ENCODE peak calls at places on chromosomes 4 and X, in seven cellular contexts. I is HCT116, X is SK-N-SH, J is K562, M is GM12878, O is H1, V is HepG2. A is an unnamed sample.

GRCh38 chr4:17781831-17782287 is 438 bp upstream of the FAM184B start:
- DNase-seq in O (no peak), I (no peak), J (no peak), M (no peak), X (no peak), V (no peak), A (no peak)

GRCh38 chrX:10120828-10121227 is 35.9 kb upstream of the CLCN4 start:
- DNase-seq in O (no peak), X (no peak), M (no peak), J (no peak), I (no peak), V (no peak), A (no peak)

GRCh38 chr4:7656244-7656800 is 221.6 kb upstream of the PSAPL1 start:
- DNase-seq in V (no peak), I (no peak), X (no peak), M (no peak), J (no peak), O (no peak), A (no peak)

GRCh38 chrX:51182545-51182944 is 150.1 kb upstream of the NUDT10 start:
- DNase-seq in V (no peak), O (no peak), M (no peak), X (peak), J (no peak), I (no peak), A (no peak)

GRCh38 chrX:46757593-46757992 is 1.3 kb downstream of the SLC9A7 start:
- DNase-seq in M (no peak), O (no peak), X (no peak), J (no peak), I (no peak), V (no peak), A (no peak)

GRCh38 chr4:55547461-55547770 is 707 bp upstream of the CLOCK start:
- DNase-seq in V (no peak), I (no peak), O (no peak), M (no peak), J (no peak), X (peak), A (no peak)

GRCh38 chrX:110180176-110180927 is 137.5 kb downstream of the AMMECR1 start:
- DNase-seq in V (no peak), J (no peak), I (peak), M (no peak), O (no peak), X (no peak), A (no peak)

GRCh38 chr4:138310498-138310897 is 68.3 kb upstream of the SLC7A11 start:
- DNase-seq in X (no peak), J (no peak), O (no peak), M (no peak), I (no peak), V (no peak), A (no peak)

GRCh38 chr4:98794565-98795205 is 134.2 kb downstream of the EIF4E start:
- DNase-seq in I (no peak), O (peak), M (no peak), X (no peak), V (no peak), J (peak), A (no peak)

GRCh38 chr4:136301773-136302172 is 1230.5 kb downstream of the PCDH18 start:
- DNase-seq in O (no peak), J (no peak), V (peak), I (no peak), M (no peak), X (no peak), A (no peak)

GRCh38 chr4:130403221-130403620 is 1307.3 kb downstream of the C4orf33 start:
- DNase-seq in M (no peak), X (no peak), I (no peak), J (no peak), O (peak), V (no peak), A (no peak)

GRCh38 chr4:47065099-47065498 is 33.7 kb downstream of the GABRB1 start:
- DNase-seq in V (no peak), I (no peak), O (no peak), X (no peak), J (no peak), M (no peak), A (no peak)

GRCh38 chr4:38154681-38155588 is 194.7 kb downstream of the PTTG2 start:
- DNase-seq in V (no peak), I (no peak), J (no peak), M (no peak), X (no peak), O (no peak), A (no peak)

GRCh38 chr4:94305468-94306225 is 37.0 kb downstream of the HPGDS start:
- DNase-seq in I (no peak), O (no peak), V (no peak), X (no peak), J (no peak), M (no peak), A (no peak)

GRCh38 chr4:187307131-187307530 is 583.5 kb upstream of the FAT1 start:
- DNase-seq in M (no peak), I (no peak), V (no peak), O (no peak), J (no peak), X (no peak), A (no peak)

GRCh38 chr4:95596676-95597075 is 47.9 kb upstream of the UNC5C start:
- DNase-seq in O (no peak), I (no peak), V (no peak), X (no peak), M (no peak), J (no peak), A (no peak)

GRCh38 chrX:136259543-136259942 is 8.3 kb upstream of the MAP7D3 start:
- DNase-seq in I (no peak), O (no peak), J (no peak), V (no peak), X (no peak), M (no peak), A (no peak)

GRCh38 chrX:12955882-12956703 is 18.8 kb upstream of the TMSB4X start:
- DNase-seq in J (peak), X (no peak), M (peak), V (peak), I (peak), O (no peak), A (no peak)

GRCh38 chr4:39924014-39924413 is 53.7 kb downstream of the PDS5A start:
- DNase-seq in O (no peak), V (no peak), M (no peak), X (no peak), J (no peak), I (no peak), A (no peak)

GRCh38 chrX:7372843-7373525 is 225.0 kb upstream of the PUDP start:
- DNase-seq in M (no peak), J (no peak), V (no peak), O (no peak), I (no peak), X (no peak), A (no peak)

GRCh38 chr4:189305500-189305899 is 635.2 kb upstream of the FRG1 start:
- DNase-seq in O (no peak), M (no peak), X (peak), J (no peak), I (no peak), V (no peak), A (no peak)

GRCh38 chr4:185820119-185821028 is 8.4 kb upstream of the SORBS2 start:
- DNase-seq in M (no peak), J (no peak), I (no peak), O (no peak), V (no peak), X (no peak), A (no peak)

GRCh38 chr4:128757712-128758111 is 51.8 kb upstream of the JADE1 start:
- DNase-seq in V (no peak), I (no peak), M (no peak), X (no peak), O (no peak), J (no peak), A (no peak)

GRCh38 chrX:148961990-148962389 is 461.6 kb downstream of the AFF2 start:
- DNase-seq in X (no peak), I (no peak), O (no peak), M (no peak), J (no peak), V (no peak), A (no peak)

GRCh38 chr4:170051402-170051801 is 25.2 kb upstream of the MFAP3L start:
- DNase-seq in J (no peak), V (no peak), O (no peak), I (no peak), M (no peak), X (no peak), A (no peak)

GRCh38 chr4:124738994-124739393 is 26.5 kb upstream of the ANKRD50 start:
- DNase-seq in X (no peak), M (no peak), O (peak), V (no peak), J (no peak), I (no peak), A (no peak)

GRCh38 chr4:146146918-146147317 is 28.6 kb upstream of the LSM6 start:
- DNase-seq in I (no peak), O (no peak), V (peak), J (no peak), X (no peak), M (no peak), A (no peak)

GRCh38 chrX:19625612-19626011 is 110.3 kb upstream of the MAP3K15 start:
- DNase-seq in I (no peak), J (no peak), V (no peak), M (no peak), O (no peak), X (no peak), A (no peak)

DNA sequence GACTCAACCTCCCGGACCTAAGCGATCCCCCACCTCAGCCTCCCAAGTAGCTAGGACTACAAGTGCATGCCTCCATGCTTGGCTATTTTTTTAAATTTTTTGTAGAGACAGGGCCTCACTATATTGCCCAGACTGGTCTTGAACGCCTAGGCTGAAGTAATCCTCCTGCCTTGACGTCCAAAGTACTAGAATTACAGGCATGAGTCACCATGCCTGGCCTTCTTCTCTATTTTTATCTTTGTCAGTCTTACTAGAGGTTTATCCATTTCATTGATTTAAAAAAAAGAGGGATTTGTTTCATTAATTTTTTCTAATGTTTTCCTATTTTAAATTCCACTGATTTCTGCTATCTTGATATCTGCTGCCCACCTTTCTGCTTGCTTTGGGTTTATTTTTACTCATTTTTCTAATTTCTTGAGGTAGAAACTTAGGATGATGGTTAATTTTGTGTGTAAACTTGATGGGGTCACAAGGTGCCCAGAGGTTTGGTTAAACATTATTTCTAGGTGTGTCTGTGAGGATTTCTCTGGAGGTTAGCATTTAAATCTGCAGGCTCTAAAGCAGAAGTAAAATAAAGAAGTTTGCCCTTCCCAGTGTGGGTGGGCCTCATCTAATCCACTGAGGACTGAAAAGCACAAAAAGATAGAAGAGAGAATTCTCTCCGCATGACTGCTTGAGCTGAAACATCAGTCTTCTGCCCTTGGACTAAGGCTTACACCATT is 116.2 kb upstream of the DCLK2 start:
- DNase-seq in O (no peak), I (no peak), V (no peak), J (no peak), M (no peak), X (no peak), A (no peak)
- TF ChIP-seq SIN3A in O (no peak), I (no peak), V (no peak), J (no peak), M (no peak), X (no peak), A (no peak)

DNA sequence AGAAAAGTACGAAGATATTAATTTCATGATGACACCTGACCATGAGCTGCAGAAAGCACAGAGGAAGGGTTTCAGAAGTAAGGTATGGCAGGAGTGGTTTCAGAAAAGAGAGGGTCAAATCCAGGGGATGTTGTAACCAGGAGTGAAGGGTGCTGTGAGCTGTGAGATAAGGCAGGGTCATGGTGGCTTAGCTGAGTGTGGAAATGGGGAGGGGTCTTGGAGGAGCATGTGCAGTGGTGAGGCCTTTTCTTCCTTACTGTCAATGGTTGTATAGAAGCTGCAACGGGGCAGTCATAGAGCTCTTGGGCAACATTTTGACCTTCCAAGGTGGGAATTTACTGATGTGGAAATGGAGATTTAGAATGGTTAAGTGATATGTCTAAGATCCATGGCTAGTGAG is 2.5 kb downstream of the ANAPC4 start:
- DNase-seq in X (no peak), I (no peak), O (no peak), M (no peak), J (peak), V (no peak), A (no peak)
- H3K4me3 ChIP-seq in X (no peak), I (no peak), O (no peak), M (peak), J (no peak), V (no peak), A (no peak)

GRCh38 chrX:120429776-120430535 is 39.1 kb downstream of the LAMP2 start:
- DNase-seq in M (no peak), X (no peak), I (no peak), O (no peak), V (no peak), J (no peak), A (no peak)

GRCh38 chrX:120426599-120426998 is 42.5 kb downstream of the LAMP2 start:
- DNase-seq in M (no peak), V (no peak), O (no peak), J (no peak), I (no peak), X (no peak), A (no peak)

DNA sequence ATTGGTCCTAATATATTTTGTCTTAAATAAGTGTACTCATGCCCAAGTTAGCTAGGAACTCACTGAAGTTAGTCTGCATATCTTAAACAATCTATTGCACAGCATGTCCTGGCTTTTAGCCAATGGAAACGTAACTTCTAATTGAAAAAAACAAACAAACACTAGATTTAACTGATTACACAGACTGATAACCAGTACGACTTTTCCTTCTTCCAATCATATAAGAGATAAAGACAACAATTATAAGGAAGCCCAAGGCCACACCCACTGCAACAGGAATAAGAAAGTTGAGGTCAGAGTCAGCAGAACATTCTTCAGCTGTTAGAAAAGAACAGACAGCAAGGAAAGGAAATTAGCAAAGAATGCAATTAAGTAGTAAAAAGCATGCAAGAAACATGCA is 40.8 kb downstream of the LAMP2 start:
- DNase-seq in O (no peak), J (no peak), M (no peak), X (no peak), V (no peak), I (no peak), A (no peak)
- TF ChIP-seq SIN3A in O (no peak), J (no peak), M (no peak), X (no peak), V (no peak), I (no peak), A (no peak)

GRCh38 chrX:3609800-3610199 is 103.6 kb downstream of the PRKX start:
- DNase-seq in I (no peak), O (no peak), M (no peak), X (no peak), J (no peak), V (no peak), A (no peak)
- H3K4me3 ChIP-seq in I (no peak), O (no peak), M (no peak), X (no peak), J (no peak), V (no peak), A (no peak)

DNA sequence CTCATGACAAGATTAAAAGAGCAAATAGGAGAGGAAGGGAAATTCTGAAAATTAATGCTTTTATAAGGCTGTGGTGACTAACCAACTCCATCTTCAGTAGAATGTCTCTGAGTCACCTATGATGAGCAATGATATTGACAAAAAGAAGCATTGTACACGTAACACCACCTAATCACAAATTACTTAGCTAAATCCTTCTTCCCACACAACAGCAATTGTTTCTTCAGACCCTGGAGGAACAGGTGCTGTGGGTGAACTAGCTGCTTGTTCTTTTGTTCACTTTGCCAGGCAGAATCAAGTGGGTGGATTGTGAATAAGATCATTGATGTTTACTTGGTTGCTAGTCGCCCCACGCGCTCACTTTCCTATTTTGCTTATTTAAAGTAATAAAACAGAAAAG is 315.5 kb downstream of the CAMK2D start:
- DNase-seq in I (peak), M (no peak), J (no peak), V (peak), X (no peak), O (no peak), A (no peak)
- TF ChIP-seq SIN3A in I (no peak), M (no peak), J (no peak), V (no peak), X (no peak), O (no peak), A (no peak)

DNA sequence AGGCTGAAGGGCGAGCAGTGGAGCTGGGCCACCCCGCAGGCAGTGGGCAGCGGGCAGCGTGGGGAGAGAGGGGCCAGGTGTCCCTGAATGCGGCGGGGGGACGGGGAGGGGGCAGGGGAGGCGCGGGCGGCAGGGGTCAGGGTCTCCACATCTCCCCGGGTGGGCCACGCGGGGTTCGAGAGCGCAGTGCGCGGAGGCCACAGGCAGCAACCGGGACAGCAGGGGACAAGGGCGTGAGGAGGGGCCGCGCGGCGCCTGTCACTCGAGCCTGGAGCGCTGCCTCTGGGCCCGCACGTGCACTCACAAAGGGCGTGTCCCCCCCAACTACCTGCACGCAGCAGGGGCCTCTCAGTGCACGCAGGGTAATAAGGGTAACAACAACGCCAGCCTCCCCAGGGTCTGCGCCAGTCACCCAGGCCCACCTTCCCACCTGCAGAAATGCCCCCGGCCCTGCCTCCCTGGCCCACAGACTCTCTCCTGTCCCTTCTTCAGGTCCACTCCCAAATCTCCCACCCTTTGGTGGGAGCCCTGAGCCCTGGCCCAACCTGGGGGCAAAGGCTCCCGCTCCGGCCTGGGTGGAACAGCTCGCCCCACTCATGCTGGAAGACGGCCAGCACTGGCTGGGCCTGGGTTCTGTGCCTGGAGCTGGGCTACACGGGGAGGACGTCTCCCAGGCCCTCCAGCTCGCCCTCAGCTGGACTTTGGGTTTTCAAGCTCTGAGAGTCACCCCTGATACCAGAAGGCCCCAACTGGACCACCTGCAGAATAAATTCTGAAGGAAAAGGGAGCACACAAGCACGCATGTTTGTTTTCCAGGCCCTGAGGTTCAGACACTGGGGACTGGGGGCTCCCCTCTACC is 53.2 kb downstream of the ZFYVE28 start:
- DNase-seq in O (no peak), M (no peak), V (no peak), I (no peak), X (no peak), J (peak), A (no peak)
- H3K4me3 ChIP-seq in O (no peak), M (no peak), V (no peak), I (no peak), X (no peak), J (peak), A (no peak)

DNA sequence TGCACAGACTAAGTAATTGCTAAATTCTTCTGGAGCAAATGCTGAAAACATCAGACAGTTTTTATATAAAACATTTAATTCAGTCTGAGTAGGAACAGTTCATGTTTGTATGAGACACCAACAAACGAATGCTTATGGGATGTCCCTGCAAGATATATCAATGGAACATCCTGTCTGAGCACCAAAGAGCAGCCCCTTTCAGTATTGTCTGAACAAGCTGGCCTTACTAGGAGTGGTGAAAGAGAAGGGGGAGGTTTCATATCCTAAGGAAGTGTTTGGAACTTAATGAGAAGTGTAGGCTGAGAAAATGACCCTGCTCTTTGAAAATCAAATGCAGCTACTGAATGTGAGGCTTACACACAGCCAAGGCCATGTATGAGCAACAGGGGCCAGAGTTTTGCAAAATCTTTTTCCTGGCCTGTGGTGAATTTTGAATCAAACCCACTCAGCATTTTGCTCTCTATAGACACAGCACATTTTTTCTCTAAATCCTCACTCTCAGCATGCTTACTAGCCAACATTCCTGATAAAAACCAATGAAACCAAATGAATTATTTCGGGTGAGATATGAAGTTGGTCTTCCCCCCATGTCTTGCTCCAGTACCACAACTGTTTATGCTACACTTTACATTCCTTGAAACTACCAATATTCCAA is 119.3 kb downstream of the LUZP4 start:
- DNase-seq in X (no peak), J (no peak), V (no peak), M (no peak), O (no peak), I (no peak), A (no peak)
- TF ChIP-seq SIN3A in X (no peak), J (no peak), V (no peak), M (no peak), O (no peak), I (no peak), A (no peak)

GRCh38 chr4:100083289-100083688 is 107.0 kb downstream of the DDIT4L start:
- DNase-seq in V (no peak), J (no peak), X (no peak), O (no peak), M (no peak), I (no peak), A (no peak)

GRCh38 chr4:100084892-100085291 is 105.4 kb downstream of the DDIT4L start:
- DNase-seq in M (no peak), V (no peak), X (no peak), J (no peak), O (no peak), I (no peak), A (no peak)

GRCh38 chr4:100079264-100079663 is 111.0 kb downstream of the DDIT4L start:
- DNase-seq in I (no peak), V (no peak), O (no peak), M (no peak), X (no peak), J (no peak), A (no peak)

GRCh38 chr4:100081511-100081910 is 108.8 kb downstream of the DDIT4L start:
- DNase-seq in X (no peak), I (no peak), M (no peak), O (no peak), J (no peak), V (no peak), A (no peak)

GRCh38 chr4:100082852-100083251 is 107.4 kb downstream of the DDIT4L start:
- DNase-seq in M (no peak), O (no peak), J (no peak), X (no peak), I (no peak), V (no peak), A (no peak)
- H3K4me3 ChIP-seq in M (no peak), O (no peak), J (no peak), X (no peak), I (no peak), V (no peak), A (no peak)